ENCODE peak calls at places on chromosomes 11 and 22, in six cellular contexts. V is endothelial cell of umbilical vein, C is cardiac muscle cell, W is fibroblast of villous mesenchyme, E is GM12865, H is colonic mucosa. P is an unnamed sample.

GRCh38 chr22:41836551-41836950 is 3.6 kb downstream of the SREBF2 start:
- DNase-seq in C (no peak), W (no peak), V (no peak), H (no peak), E (no peak), P (no peak)

GRCh38 chr11:68756171-68756766 is 4.9 kb upstream of the TESMIN start:
- DNase-seq in W (no peak), V (no peak), C (no peak), H (no peak), E (no peak), P (no peak)

GRCh38 chr11:72223615-72224586 is 666 bp upstream of the INPPL1 start:
- DNase-seq in H (peak; percentile 80), W (peak; percentile 79), V (peak; percentile 74), E (peak; percentile 69), C (peak; percentile 84), P (peak; percentile 75)

GRCh38 chr11:128464878-128465277 is 122.5 kb downstream of the ETS1 start:
- DNase-seq in W (no peak), H (no peak), E (no peak), C (no peak), V (no peak), P (no peak)

GRCh38 chr11:116610190-116610589 is 162.6 kb downstream of the BUD13 start:
- DNase-seq in E (no peak), H (no peak), C (no peak), W (no peak), V (no peak), P (no peak)

GRCh38 chr11:39569784-39570183 is 1889.7 kb downstream of the LRRC4C start:
- DNase-seq in H (no peak), E (no peak), V (no peak), C (no peak), W (no peak), P (no peak)

GRCh38 chr11:107505667-107506066 is 48.0 kb upstream of the CWF19L2 start:
- DNase-seq in C (no peak), H (no peak), E (no peak), W (no peak), V (no peak), P (no peak)

GRCh38 chr11:107819361-107820014 is 39.1 kb downstream of the SLC35F2 start:
- DNase-seq in C (no peak), E (no peak), W (no peak), V (peak; percentile 85), H (no peak), P (no peak)

GRCh38 chr11:43574949-43575915 is 105.3 kb upstream of the HSD17B12 start:
- DNase-seq in V (peak; percentile 10), W (peak; percentile 50), E (no peak), H (no peak), C (peak; percentile 75), P (peak; percentile 75)
- H3K4me3 ChIP-seq in V (no peak overlapping the region), W (peak overlapping the region; percentile 25), E (no peak overlapping the region), H (no peak overlapping the region), C (peak overlapping the region; percentile 44), P (peak overlapping the region; percentile 54)

GRCh38 chr11:65183201-65183891 is 1.6 kb downstream of the CAPN1 start:
- DNase-seq in V (no peak), E (no peak), C (no peak), H (peak; percentile 44), W (no peak), P (no peak)
- H3K4me3 ChIP-seq in V (no peak overlapping the region), E (no peak overlapping the region), C (no peak overlapping the region), H (peak overlapping the region; percentile 94), W (peak overlapping the region; percentile 71), P (no peak overlapping the region)

DNA sequence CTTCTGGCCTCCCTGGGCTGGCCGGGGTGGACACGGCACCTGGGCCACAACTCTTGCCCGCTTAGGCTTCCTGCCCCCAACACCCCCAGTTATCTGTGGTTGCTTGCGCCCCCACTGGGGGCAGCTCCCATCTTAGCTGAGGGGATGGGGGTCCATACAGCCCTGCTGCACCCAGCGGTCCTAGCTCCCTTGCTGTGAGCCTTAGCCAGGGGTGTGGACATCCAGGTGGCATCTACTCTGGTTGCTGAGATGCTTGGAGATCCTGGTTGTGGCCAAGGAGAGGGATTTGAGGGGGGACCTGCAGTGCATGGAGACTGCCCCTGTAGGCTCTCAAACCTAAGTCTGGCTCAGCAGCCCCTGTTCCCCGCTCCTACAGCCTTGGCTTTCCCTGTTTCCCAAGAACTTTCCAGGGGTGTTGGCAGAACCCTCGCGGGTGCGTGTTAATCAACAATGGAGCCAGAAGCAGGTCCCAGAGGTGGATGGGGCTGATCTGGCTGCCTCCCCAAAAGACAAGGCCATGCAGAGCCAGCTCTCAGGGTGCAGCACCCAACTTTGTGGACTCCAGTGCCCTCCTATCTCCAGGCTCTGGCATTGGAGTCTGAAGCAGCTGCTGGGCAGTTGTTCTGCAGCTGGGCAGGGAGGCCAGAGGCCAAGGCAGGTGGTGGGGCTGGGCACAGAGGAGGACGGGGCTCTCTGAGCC is 3.3 kb downstream of the KCNQ1 start:
- DNase-seq in W (no peak), C (no peak), E (no peak), V (no peak), H (no peak), P (no peak)
- H3K4me3 ChIP-seq in W (no peak overlapping the region), C (no peak overlapping the region), E (no peak overlapping the region), V (no peak overlapping the region), H (no peak overlapping the region), P (no peak overlapping the region)

GRCh38 chr22:20957118-20957690 is 9.9 kb upstream of the AIFM3 start:
- DNase-seq in C (peak; percentile 35), V (no peak), E (peak; percentile 20), W (no peak), H (no peak), P (no peak)
- H3K4me3 ChIP-seq in C (peak overlapping the region; percentile 40), V (peak overlapping the region; percentile 24), E (peak overlapping the region; percentile 66), W (peak overlapping the region; percentile 76), H (peak overlapping the region; percentile 73), P (no peak overlapping the region)

GRCh38 chr11:113779496-113779895 is at the start of gene CLDN25:
- DNase-seq in V (no peak), E (no peak), C (no peak), W (no peak), H (no peak), P (no peak)

GRCh38 chr11:113782134-113782533 is 2.5 kb downstream of the CLDN25 start:
- DNase-seq in E (no peak), H (no peak), C (no peak), V (no peak), W (no peak), P (no peak)

GRCh38 chr11:113774174-113774503 is 647 bp upstream of the ZW10 start:
- DNase-seq in V (no peak), E (no peak), C (no peak), H (no peak), W (no peak), P (no peak)

GRCh38 chr11:113781682-113782081 is 2.1 kb downstream of the CLDN25 start:
- DNase-seq in V (no peak), E (no peak), H (no peak), C (peak; percentile 30), W (no peak), P (no peak)

DNA sequence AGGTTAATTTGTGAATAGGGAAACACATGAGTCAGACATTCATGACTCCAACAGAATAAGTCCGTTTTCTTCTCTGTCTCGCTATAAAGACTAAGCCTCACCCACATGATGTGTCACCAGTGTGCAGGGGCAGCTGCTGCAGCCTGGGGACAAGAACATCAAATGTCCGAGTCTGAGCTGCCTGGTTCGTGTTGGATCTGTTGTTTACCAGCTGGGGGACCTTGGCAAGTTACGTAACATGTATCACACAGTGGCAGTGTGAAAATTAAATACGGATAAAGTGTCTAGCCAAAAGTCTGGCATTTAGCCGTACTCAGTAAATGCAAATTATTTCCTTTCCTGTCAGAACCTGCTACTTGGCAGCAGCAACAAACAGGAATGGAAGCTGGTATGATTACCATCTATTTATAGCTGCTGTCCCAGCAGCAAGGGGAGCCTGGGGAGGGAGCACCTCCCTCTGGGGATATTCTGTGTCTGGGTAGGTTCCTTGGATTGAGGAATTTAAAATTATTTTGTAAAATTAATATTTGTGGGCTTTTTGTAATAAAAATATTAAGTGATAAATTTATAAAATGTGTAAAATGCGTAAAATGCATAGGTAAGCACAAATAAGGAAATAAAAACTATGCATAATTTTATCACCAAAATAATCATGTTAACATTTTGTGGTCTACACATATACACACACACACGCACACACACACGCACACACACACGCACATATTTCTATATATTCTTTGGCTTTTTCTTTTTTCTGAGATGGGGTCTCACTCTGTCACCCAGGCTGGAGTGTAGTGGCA is 1.3 kb upstream of the CLDN25 start:
- DNase-seq in V (peak; percentile 65), E (no peak), H (no peak), W (peak; percentile 12), C (peak; percentile 19), P (peak; percentile 22)
- H3K4me3 ChIP-seq in V (no peak overlapping the region), E (no peak overlapping the region), H (no peak overlapping the region), W (no peak overlapping the region), C (no peak overlapping the region), P (peak overlapping the region; percentile 18)

GRCh38 chr11:45333023-45333422 is 46.9 kb upstream of the SYT13 start:
- DNase-seq in W (peak; percentile 29), V (peak; percentile 21), E (no peak), C (no peak), H (no peak), P (no peak)
- H3K4me3 ChIP-seq in W (peak overlapping the region; percentile 1), V (no peak overlapping the region), E (no peak overlapping the region), C (no peak overlapping the region), H (no peak overlapping the region), P (peak overlapping the region; percentile 26)

GRCh38 chr22:35066768-35067167 is 810 bp downstream of the ISX start:
- DNase-seq in C (no peak), W (no peak), V (no peak), E (no peak), H (peak; percentile 30), P (no peak)

GRCh38 chr22:35059632-35060031 is 6.3 kb upstream of the ISX start:
- DNase-seq in V (no peak), C (no peak), H (no peak), W (no peak), E (no peak), P (no peak)

GRCh38 chr22:35065796-35066218 is at the start of gene ISX:
- DNase-seq in W (no peak), E (no peak), C (no peak), H (peak; percentile 85), V (no peak), P (no peak)

GRCh38 chr22:35065183-35065582 is 775 bp upstream of the ISX start:
- DNase-seq in E (no peak), H (no peak), V (no peak), C (no peak), W (no peak), P (no peak)

GRCh38 chr22:35064664-35065063 is 1.3 kb upstream of the ISX start:
- DNase-seq in W (no peak), C (no peak), V (no peak), H (peak; percentile 67), E (peak; percentile 88), P (no peak)
- H3K4me3 ChIP-seq in W (no peak overlapping the region), C (no peak overlapping the region), V (no peak overlapping the region), H (no peak overlapping the region), E (peak overlapping the region; percentile 34), P (no peak overlapping the region)